ENCODE peak calls at places on chromosome 1, in nine cellular contexts. One of them, this sample, is unnamed.

GRCh38 chr1:168098534-168099313 is 38.0 kb downstream of the GPR161 start:
- DNase-seq in skeletal muscle cell: no peak
- DNase-seq in GM12865: no peak
- DNase-seq in EL: no peak
- DNase-seq in gastrocnemius medialis: no peak
- DNase-seq in activated gamma-delta T cell treated with Interleukin-2 at 50 U/mL for 16 hours: no peak
- DNase-seq in activated CD4-positive, alpha-beta T cell treated with anti-CD3 and anti-CD28 coated beads for 4 hours: no peak
- DNase-seq in adipocyte: no peak
- DNase-seq in lower lobe of right lung: no peak
- DNase-seq in this sample: no peak

GRCh38 chr1:229027622-229028182 is 243.2 kb upstream of the RAB4A start:
- DNase-seq in skeletal muscle cell: peak; percentile 58
- DNase-seq in GM12865: peak; percentile 41
- DNase-seq in EL: peak; percentile 14
- DNase-seq in gastrocnemius medialis: peak; percentile 37
- DNase-seq in activated gamma-delta T cell treated with Interleukin-2 at 50 U/mL for 16 hours: no peak
- DNase-seq in activated CD4-positive, alpha-beta T cell treated with anti-CD3 and anti-CD28 coated beads for 4 hours: peak; percentile 13
- DNase-seq in adipocyte: no peak
- DNase-seq in lower lobe of right lung: peak; percentile 73
- DNase-seq in this sample: peak; percentile 16

GRCh38 chr1:114122891-114123621 is 30.6 kb downstream of the SYT6 start:
- DNase-seq in skeletal muscle cell: no peak
- DNase-seq in GM12865: no peak
- DNase-seq in EL: peak; percentile 85
- DNase-seq in gastrocnemius medialis: no peak
- DNase-seq in activated gamma-delta T cell treated with Interleukin-2 at 50 U/mL for 16 hours: no peak
- DNase-seq in activated CD4-positive, alpha-beta T cell treated with anti-CD3 and anti-CD28 coated beads for 4 hours: no peak
- DNase-seq in adipocyte: peak; percentile 36
- DNase-seq in lower lobe of right lung: no peak
- DNase-seq in this sample: peak; percentile 6

GRCh38 chr1:181179980-181180964 is 91.8 kb downstream of the IER5 start:
- DNase-seq in skeletal muscle cell: peak; percentile 55
- DNase-seq in GM12865: peak; percentile 43
- DNase-seq in EL: peak; percentile 17
- DNase-seq in gastrocnemius medialis: peak; percentile 78
- DNase-seq in activated gamma-delta T cell treated with Interleukin-2 at 50 U/mL for 16 hours: no peak
- DNase-seq in activated CD4-positive, alpha-beta T cell treated with anti-CD3 and anti-CD28 coated beads for 4 hours: peak; percentile 33
- DNase-seq in adipocyte: peak; percentile 77
- DNase-seq in lower lobe of right lung: peak; percentile 76
- DNase-seq in this sample: no peak

GRCh38 chr1:204420039-204421004 is 8.7 kb upstream of the PPP1R15B start:
- DNase-seq in skeletal muscle cell: no peak
- DNase-seq in GM12865: peak; percentile 59
- DNase-seq in EL: no peak
- DNase-seq in gastrocnemius medialis: no peak
- DNase-seq in activated gamma-delta T cell treated with Interleukin-2 at 50 U/mL for 16 hours: no peak
- DNase-seq in activated CD4-positive, alpha-beta T cell treated with anti-CD3 and anti-CD28 coated beads for 4 hours: no peak
- DNase-seq in adipocyte: peak; percentile 56
- DNase-seq in lower lobe of right lung: no peak
- DNase-seq in this sample: no peak

GRCh38 chr1:48190893-48191292 is 31.6 kb upstream of the SLC5A9 start:
- DNase-seq in skeletal muscle cell: no peak
- DNase-seq in GM12865: no peak
- DNase-seq in EL: no peak
- DNase-seq in gastrocnemius medialis: no peak
- DNase-seq in activated gamma-delta T cell treated with Interleukin-2 at 50 U/mL for 16 hours: no peak
- DNase-seq in activated CD4-positive, alpha-beta T cell treated with anti-CD3 and anti-CD28 coated beads for 4 hours: no peak
- DNase-seq in adipocyte: no peak
- DNase-seq in lower lobe of right lung: no peak
- DNase-seq in this sample: no peak

GRCh38 chr1:178230881-178231409 is 137.0 kb downstream of the RASAL2 start:
- DNase-seq in skeletal muscle cell: no peak
- DNase-seq in GM12865: no peak
- DNase-seq in EL: no peak
- DNase-seq in gastrocnemius medialis: no peak
- DNase-seq in activated gamma-delta T cell treated with Interleukin-2 at 50 U/mL for 16 hours: no peak
- DNase-seq in activated CD4-positive, alpha-beta T cell treated with anti-CD3 and anti-CD28 coated beads for 4 hours: no peak
- DNase-seq in adipocyte: no peak
- DNase-seq in lower lobe of right lung: no peak
- DNase-seq in this sample: no peak

GRCh38 chr1:111769517-111770146 is 13.9 kb downstream of the DDX20 start:
- DNase-seq in skeletal muscle cell: peak; percentile 32
- DNase-seq in GM12865: peak; percentile 71
- DNase-seq in EL: peak; percentile 72
- DNase-seq in gastrocnemius medialis: peak; percentile 45
- DNase-seq in activated gamma-delta T cell treated with Interleukin-2 at 50 U/mL for 16 hours: peak; percentile 52
- DNase-seq in activated CD4-positive, alpha-beta T cell treated with anti-CD3 and anti-CD28 coated beads for 4 hours: peak; percentile 34
- DNase-seq in adipocyte: peak; percentile 94
- DNase-seq in lower lobe of right lung: no peak
- DNase-seq in this sample: peak; percentile 53

This sample was measured in HS-5.